ENCODE peak calls at places on chromosomes 16 and 17, in ten cellular contexts. N is ovary, I is heart left ventricle, S is SK-N-SH, H is PC-9, W is tibial artery, U is omental fat pad, A is A549, P is choroid plexus epithelial cell, X is endothelial cell of umbilical vein. O is an unnamed sample.

GRCh38 chr17:67050476-67051154 is 6.3 kb downstream of the CACNG1 start:
- DNase-seq in N (no peak), I (no peak), S (no peak), H (no peak), W (no peak), U (no peak), A (no peak), P (no peak), X (no peak), O (no peak)

GRCh38 chr17:9566067-9566466 is 9.6 kb downstream of the STX8 start:
- DNase-seq in N (no peak), I (no peak), S (no peak), H (no peak), W (no peak), U (no peak), A (no peak), P (peak), X (peak), O (peak)

GRCh38 chr16:51404386-51404785 is 253.3 kb upstream of the SALL1 start:
- DNase-seq in N (no peak), I (no peak), S (no peak), H (no peak), W (no peak), U (no peak), A (no peak), P (peak), X (no peak), O (peak)

GRCh38 chr16:11356573-11357331 is 11.5 kb downstream of the RMI2 start:
- DNase-seq in N (peak), I (peak), S (peak), H (peak), W (peak), U (no peak), A (peak), P (peak), X (peak), O (peak)

GRCh38 chr16:23129686-23130085 is 19.6 kb downstream of the USP31 start:
- DNase-seq in N (no peak), I (no peak), S (no peak), H (no peak), W (no peak), U (no peak), A (no peak), P (no peak), X (no peak), O (no peak)

GRCh38 chr16:4053663-4054479 is 62.4 kb downstream of the ADCY9 start:
- DNase-seq in N (peak), I (peak), S (no peak), H (peak), W (peak), U (no peak), A (peak), P (peak), X (peak), O (peak)

GRCh38 chr17:75535119-75535537 is 9.6 kb downstream of the LLGL2 start:
- DNase-seq in N (no peak), I (no peak), S (no peak), H (no peak), W (no peak), U (no peak), A (no peak), P (no peak), X (no peak), O (no peak)

GRCh38 chr17:78142113-78142861 is 3.9 kb upstream of the C17orf99 start:
- DNase-seq in N (peak), I (no peak), S (no peak), H (peak), W (no peak), U (no peak), A (peak), P (no peak), X (no peak), O (peak)

GRCh38 chr16:75053791-75054555 is 55.1 kb downstream of the ZNRF1 start:
- DNase-seq in N (no peak), I (peak), S (peak), H (peak), W (peak), U (peak), A (peak), P (no peak), X (peak), O (peak)

GRCh38 chr17:77140878-77141767 is at the start of gene SEC14L1:
- DNase-seq in N (peak), I (peak), S (peak), H (peak), W (peak), U (no peak), A (peak), P (peak), X (no peak), O (peak)

GRCh38 chr17:6456914-6457687 is 12.8 kb downstream of the PIMREG start:
- DNase-seq in N (peak), I (peak), S (no peak), H (peak), W (no peak), U (no peak), A (peak), P (peak), X (peak), O (peak)

GRCh38 chr17:37399404-37399803 is 7.2 kb downstream of the ACACA start:
- DNase-seq in N (no peak), I (no peak), S (no peak), H (peak), W (no peak), U (no peak), A (no peak), P (peak), X (no peak), O (peak)

GRCh38 chr16:78589331-78589730 is 489.9 kb downstream of the WWOX start:
- DNase-seq in N (no peak), I (no peak), S (no peak), H (no peak), W (no peak), U (no peak), A (no peak), P (no peak), X (no peak), O (no peak)

GRCh38 chr17:37490638-37491614 is 1.2 kb downstream of the DUSP14 start:
- DNase-seq in N (peak), I (no peak), S (no peak), H (peak), W (peak), U (no peak), A (peak), P (peak), X (peak), O (peak)

GRCh38 chr16:4327782-4328579 is 12.1 kb downstream of the GLIS2 start:
- DNase-seq in N (peak), I (peak), S (peak), H (no peak), W (peak), U (no peak), A (no peak), P (peak), X (peak), O (no peak)

GRCh38 chr17:39751016-39751543 is 13.3 kb downstream of the GRB7 start:
- DNase-seq in N (no peak), I (no peak), S (no peak), H (peak), W (no peak), U (no peak), A (no peak), P (no peak), X (no peak), O (no peak)

GRCh38 chr16:88013091-88013609 is 61.9 kb downstream of the BANP start:
- DNase-seq in N (no peak), I (no peak), S (no peak), H (no peak), W (no peak), U (no peak), A (no peak), P (peak), X (no peak), O (no peak)

GRCh38 chr17:31918701-31919128 is 17.2 kb upstream of the UTP6 start:
- DNase-seq in N (no peak), I (no peak), S (no peak), H (no peak), W (no peak), U (no peak), A (peak), P (no peak), X (no peak), O (no peak)

GRCh38 chr16:11585460-11586374 is 1.0 kb downstream of the LITAF start:
- DNase-seq in N (peak), I (peak), S (peak), H (peak), W (peak), U (no peak), A (peak), P (peak), X (no peak), O (peak)

GRCh38 chr16:70600730-70601129 is 45.6 kb upstream of the IL34 start:
- DNase-seq in N (no peak), I (no peak), S (no peak), H (no peak), W (no peak), U (no peak), A (no peak), P (no peak), X (no peak), O (no peak)

GRCh38 chr16:87295259-87295658 is 21.9 kb downstream of the C16orf95 start:
- DNase-seq in N (no peak), I (no peak), S (no peak), H (no peak), W (no peak), U (no peak), A (peak), P (peak), X (no peak), O (peak)

GRCh38 chr16:56277040-56277439 is 85.8 kb downstream of the GNAO1 start:
- DNase-seq in N (no peak), I (no peak), S (peak), H (no peak), W (no peak), U (no peak), A (peak), P (no peak), X (no peak), O (peak)

GRCh38 chr17:44972953-44973352 is 4.8 kb upstream of the C1QL1 start:
- DNase-seq in N (no peak), I (no peak), S (no peak), H (peak), W (no peak), U (no peak), A (peak), P (no peak), X (no peak), O (peak)

GRCh38 chr17:4972752-4973151 is 5.1 kb upstream of the SPAG7 start:
- DNase-seq in N (no peak), I (no peak), S (no peak), H (no peak), W (no peak), U (no peak), A (no peak), P (no peak), X (no peak), O (no peak)

GRCh38 chr17:47781397-47781796 is 40.2 kb downstream of the OSBPL7 start:
- DNase-seq in N (no peak), I (no peak), S (no peak), H (no peak), W (no peak), U (no peak), A (no peak), P (no peak), X (no peak), O (no peak)

GRCh38 chr16:86733526-86734254 is 155.3 kb downstream of the FOXL1 start:
- DNase-seq in N (no peak), I (no peak), S (no peak), H (no peak), W (no peak), U (no peak), A (no peak), P (no peak), X (peak), O (no peak)

GRCh38 chr16:30641378-30641982 is 9.3 kb upstream of the PRR14 start:
- DNase-seq in N (no peak), I (no peak), S (no peak), H (no peak), W (no peak), U (no peak), A (no peak), P (no peak), X (no peak), O (no peak)

GRCh38 chr16:30633526-30633925 is 17.2 kb upstream of the PRR14 start:
- DNase-seq in N (peak), I (no peak), S (no peak), H (no peak), W (no peak), U (no peak), A (no peak), P (no peak), X (no peak), O (no peak)

GRCh38 chr16:30636599-30636998 is 14.2 kb upstream of the PRR14 start:
- DNase-seq in N (no peak), I (no peak), S (no peak), H (no peak), W (no peak), U (no peak), A (no peak), P (no peak), X (no peak), O (no peak)

DNA sequence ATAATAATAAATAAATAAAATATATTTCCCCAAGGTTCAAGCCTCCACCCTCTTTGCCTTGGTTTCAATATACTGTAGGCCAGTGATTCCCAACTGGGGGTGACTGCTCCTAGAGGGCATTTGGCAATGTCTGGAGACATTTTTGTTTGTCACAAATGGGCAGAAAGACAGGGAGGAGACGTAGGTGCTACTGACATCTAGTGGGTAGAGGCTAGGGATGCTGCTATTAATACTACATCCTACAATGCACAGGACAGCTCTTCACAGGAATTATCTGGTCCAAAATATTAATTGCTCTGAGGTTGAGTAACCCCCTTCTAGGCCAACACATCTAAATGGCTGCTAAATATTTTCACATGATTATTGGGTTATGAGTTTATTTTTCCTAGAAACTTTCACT is 12.8 kb upstream of the PRR14 start:
- DNase-seq in N (no peak), I (no peak), S (peak), H (peak), W (no peak), U (no peak), A (peak), P (peak), X (peak), O (peak)
- TF ChIP-seq CTCF in N (no peak), I (peak), S (peak), H (peak), W (no peak), U (no peak), A (peak), P (peak), X (peak), O (peak)

GRCh38 chr16:9122342-9122741 is 30.9 kb downstream of the HAPSTR1 start:
- DNase-seq in N (no peak), I (no peak), S (no peak), H (no peak), W (no peak), U (no peak), A (no peak), P (no peak), X (no peak), O (no peak)

GRCh38 chr16:9123401-9123800 is 32.0 kb downstream of the HAPSTR1 start:
- DNase-seq in N (no peak), I (no peak), S (no peak), H (no peak), W (no peak), U (no peak), A (no peak), P (no peak), X (no peak), O (no peak)

GRCh38 chr16:9122969-9123368 is 31.5 kb downstream of the HAPSTR1 start:
- DNase-seq in N (no peak), I (no peak), S (no peak), H (no peak), W (no peak), U (no peak), A (no peak), P (no peak), X (no peak), O (no peak)

GRCh38 chr16:9116141-9116540 is 24.7 kb downstream of the HAPSTR1 start:
- DNase-seq in N (no peak), I (no peak), S (no peak), H (no peak), W (no peak), U (no peak), A (no peak), P (no peak), X (no peak), O (no peak)

GRCh38 chr16:9119795-9120194 is 28.4 kb downstream of the HAPSTR1 start:
- DNase-seq in N (no peak), I (no peak), S (no peak), H (no peak), W (no peak), U (no peak), A (peak), P (peak), X (no peak), O (peak)
- TF ChIP-seq CTCF in N (no peak), I (no peak), S (peak), H (no peak), W (no peak), U (no peak), A (no peak), P (peak), X (no peak), O (no peak)

GRCh38 chr16:89291776-89292175 is 74.3 kb downstream of the ZNF778 start:
- DNase-seq in N (no peak), I (peak), S (no peak), H (no peak), W (no peak), U (no peak), A (no peak), P (no peak), X (no peak), O (no peak)
- TF ChIP-seq CTCF in N (no peak), I (no peak), S (no peak), H (no peak), W (no peak), U (no peak), A (no peak), P (no peak), X (no peak), O (no peak)

DNA sequence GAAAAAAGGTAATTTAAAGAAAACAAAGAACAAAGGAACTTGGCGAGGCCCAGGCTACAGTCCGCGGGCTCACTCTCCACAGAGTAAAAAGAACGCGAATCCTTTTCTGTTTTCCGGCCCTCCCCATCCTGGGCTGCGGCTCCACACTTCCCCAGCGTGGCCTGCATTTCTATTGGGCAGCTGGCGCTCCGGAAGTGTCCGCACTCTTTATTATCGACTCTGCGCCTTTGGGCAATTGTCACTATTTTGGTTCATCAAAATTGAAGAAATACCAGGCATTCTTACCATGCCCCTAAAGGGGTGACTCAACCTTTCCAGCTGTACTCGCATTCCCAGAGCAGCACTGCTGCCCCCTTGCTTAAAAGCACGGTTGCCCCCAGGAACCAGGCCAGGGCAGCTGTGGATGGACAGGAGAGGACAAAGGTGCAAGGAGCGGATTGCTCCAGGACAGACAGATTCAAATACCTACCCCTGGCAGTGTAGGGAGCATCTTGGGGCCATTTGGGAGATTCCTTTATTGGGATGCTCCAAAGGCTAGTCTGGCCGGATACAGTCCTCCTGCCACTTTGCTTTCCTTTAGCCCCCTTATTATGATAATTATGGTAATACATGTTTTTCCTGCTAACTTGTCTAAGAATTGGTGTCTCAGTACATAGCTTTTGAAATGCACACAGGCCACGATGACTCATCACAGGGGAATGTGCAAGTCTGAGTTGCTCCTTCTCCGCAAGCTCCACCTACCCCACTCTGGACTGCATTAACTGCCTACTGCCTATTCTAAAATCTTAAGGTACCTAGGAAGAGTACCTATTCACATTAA is 985 bp upstream of the SLFN12 start:
- DNase-seq in N (peak), I (peak), S (no peak), H (peak), W (peak), U (peak), A (peak), P (peak), X (peak), O (peak)
- TF ChIP-seq CTCF in N (no peak), I (peak), S (peak), H (no peak), W (no peak), U (no peak), A (no peak), P (peak), X (peak), O (no peak)

DNA sequence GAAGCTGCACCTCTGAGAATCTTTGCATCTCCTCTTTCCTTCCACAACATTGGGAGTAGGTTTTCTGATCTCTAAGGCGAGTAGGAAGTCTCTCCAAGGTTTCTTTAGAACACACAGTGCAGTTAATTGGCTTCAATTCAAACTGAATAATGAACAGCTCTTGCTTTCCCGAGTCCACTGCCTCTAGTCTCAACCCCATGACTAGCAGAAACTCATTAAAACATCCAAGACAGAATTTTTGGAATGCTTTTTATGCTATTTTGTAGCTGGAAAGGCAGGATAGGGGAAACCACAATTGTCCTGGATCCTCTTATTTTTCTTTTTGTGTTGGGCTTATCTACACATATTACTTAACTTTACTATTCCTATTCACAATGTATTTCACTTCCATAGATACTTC is 206.6 kb downstream of the CDH8 start:
- DNase-seq in N (no peak), I (no peak), S (no peak), H (no peak), W (no peak), U (no peak), A (no peak), P (no peak), X (no peak), O (no peak)
- TF ChIP-seq CTCF in N (no peak), I (no peak), S (no peak), H (no peak), W (no peak), U (no peak), A (no peak), P (no peak), X (no peak), O (no peak)

GRCh38 chr17:79840204-79840988 is 1.2 kb upstream of the CBX4 start:
- DNase-seq in N (peak), I (peak), S (peak), H (peak), W (peak), U (no peak), A (peak), P (peak), X (peak), O (peak)
- TF ChIP-seq CTCF in N (peak), I (peak), S (peak), H (no peak), W (no peak), U (no peak), A (peak), P (peak), X (peak), O (peak)

DNA sequence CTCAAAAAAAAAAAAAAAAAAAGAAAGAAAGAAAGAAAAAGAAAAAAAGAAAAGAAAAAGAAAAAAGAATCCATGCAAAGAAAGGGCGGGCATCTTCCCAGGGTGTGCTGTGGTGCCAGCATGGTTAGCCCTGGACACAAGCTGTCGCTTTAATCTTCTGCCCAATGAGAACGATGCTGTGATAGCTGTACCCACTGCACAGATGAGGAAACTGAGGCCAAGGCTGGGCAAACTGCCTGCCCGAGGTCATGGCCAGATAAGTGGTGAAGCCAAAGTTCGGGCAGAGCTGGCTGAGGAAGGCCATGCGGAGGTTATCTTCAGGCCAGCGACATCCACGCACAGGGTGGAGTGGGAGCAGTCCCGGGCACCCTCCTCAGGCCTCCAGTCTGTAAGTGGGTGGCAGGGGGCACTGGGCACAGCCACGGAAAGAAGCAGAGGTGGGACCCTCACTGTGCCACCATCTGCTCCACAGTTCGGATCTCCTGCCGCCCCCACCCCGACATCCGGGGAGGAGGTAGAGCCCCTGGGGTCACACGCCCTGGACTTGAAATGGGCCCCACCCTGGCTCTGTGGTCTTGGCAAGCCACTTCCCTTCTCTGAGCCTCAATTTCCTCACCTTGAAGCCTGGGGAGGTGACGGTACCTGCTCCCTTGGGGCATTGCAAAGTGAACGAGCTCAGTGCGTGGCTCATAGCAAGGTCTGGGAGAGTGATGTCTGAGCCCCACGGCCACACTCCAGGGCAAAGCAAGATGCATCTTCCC is 6.5 kb downstream of the FBXL16 start:
- DNase-seq in N (no peak), I (no peak), S (no peak), H (no peak), W (no peak), U (no peak), A (no peak), P (no peak), X (no peak), O (no peak)
- TF ChIP-seq CTCF in N (no peak), I (no peak), S (no peak), H (no peak), W (no peak), U (no peak), A (no peak), P (no peak), X (no peak), O (no peak)